ENCODE peak calls at places on chromosomes 6 and 20, in eight cellular contexts. Z is H9, C is IMR-90, V is GM23248, F is HepG2, X is neural progenitor cell, L is fibroblast of lung, W is mesenchymal stem cell. K is an unnamed sample.

GRCh38 chr6:44721954-44722578 is 334.6 kb downstream of the CDC5L start:
- DNase-seq in Z (no peak), C (no peak), V (no peak), F (no peak), X (no peak), L (no peak), W (no peak), K (no peak)

GRCh38 chr6:18262812-18263560 is 1.3 kb downstream of the DEK start:
- DNase-seq in Z (no peak), C (peak), V (peak), F (peak), X (peak), L (no peak), W (peak), K (no peak)

GRCh38 chr20:36591854-36592641 is 13.5 kb upstream of the RAB5IF start:
- DNase-seq in Z (peak), C (peak), V (peak), F (peak), X (peak), L (peak), W (peak), K (no peak)

GRCh38 chr6:44712353-44713147 is 325.0 kb downstream of the CDC5L start:
- DNase-seq in Z (no peak), C (no peak), V (no peak), F (no peak), X (no peak), L (no peak), W (no peak), K (no peak)

GRCh38 chr6:88813045-88813444 is 150.4 kb downstream of the RNGTT start:
- DNase-seq in Z (no peak), C (no peak), V (no peak), F (no peak), X (no peak), L (no peak), W (no peak), K (no peak)

GRCh38 chr20:21397341-21398108 is at the start of gene NKX2-4:
- DNase-seq in Z (peak), C (no peak), V (no peak), F (no peak), X (peak), L (no peak), W (no peak), K (no peak)

GRCh38 chr20:10388571-10388970 is 45.5 kb downstream of the MKKS start:
- DNase-seq in Z (no peak), C (no peak), V (no peak), F (no peak), X (no peak), L (no peak), W (peak), K (no peak)

GRCh38 chr6:135358251-135358821 is 139.2 kb downstream of the AHI1 start:
- DNase-seq in Z (no peak), C (peak), V (peak), F (no peak), X (no peak), L (peak), W (peak), K (no peak)

GRCh38 chr6:27865952-27866369 is 46.2 kb downstream of the OR2B2 start:
- DNase-seq in Z (peak), C (no peak), V (peak), F (no peak), X (peak), L (no peak), W (no peak), K (no peak)

DNA sequence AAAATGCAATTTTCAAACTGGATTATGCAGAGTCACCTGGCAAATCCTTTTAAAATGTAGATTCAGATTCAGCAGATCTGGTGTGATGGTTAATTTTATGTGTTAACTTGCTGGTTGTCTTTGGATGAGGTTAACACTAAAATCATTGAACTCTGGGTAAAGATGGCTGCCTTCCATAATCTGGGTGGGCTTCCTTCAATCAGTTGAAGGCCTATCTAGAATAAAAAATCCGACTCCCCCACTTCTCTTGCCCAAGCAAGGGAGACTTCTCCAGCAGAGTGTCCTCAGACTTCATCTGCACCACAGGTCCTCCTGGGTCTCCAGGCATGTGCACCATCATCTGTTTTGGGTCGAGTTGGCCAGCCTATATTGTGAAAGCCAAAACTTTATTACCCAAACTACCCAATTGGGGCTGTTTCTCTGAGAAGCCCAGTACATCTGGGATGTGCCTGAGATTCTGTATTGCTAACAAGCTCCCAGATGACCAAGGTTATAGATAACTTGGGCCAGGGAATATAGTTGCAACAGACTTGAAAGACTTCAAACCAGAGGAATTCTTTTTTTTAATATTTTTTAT is 1.6 kb upstream of the SLC17A5 start:
- DNase-seq in Z (no peak), C (no peak), V (peak), F (no peak), X (no peak), L (no peak), W (no peak), K (no peak)
- H3K4me2 ChIP-seq in Z (peak), C (no peak), V (peak), F (peak), X (no peak), L (peak), W (no peak), K (no peak)

GRCh38 chr6:165819394-165819793 is 156.4 kb upstream of the PDE10A start:
- DNase-seq in Z (no peak), C (no peak), V (no peak), F (no peak), X (peak), L (no peak), W (no peak), K (no peak)

GRCh38 chr6:165820407-165820806 is 157.4 kb upstream of the PDE10A start:
- DNase-seq in Z (no peak), C (no peak), V (no peak), F (no peak), X (no peak), L (no peak), W (no peak), K (no peak)

GRCh38 chr6:165817771-165818170 is 154.7 kb upstream of the PDE10A start:
- DNase-seq in Z (no peak), C (no peak), V (no peak), F (no peak), X (peak), L (no peak), W (no peak), K (no peak)

GRCh38 chr6:165817148-165817547 is 154.1 kb upstream of the PDE10A start:
- DNase-seq in Z (no peak), C (no peak), V (no peak), F (no peak), X (peak), L (no peak), W (no peak), K (no peak)

DNA sequence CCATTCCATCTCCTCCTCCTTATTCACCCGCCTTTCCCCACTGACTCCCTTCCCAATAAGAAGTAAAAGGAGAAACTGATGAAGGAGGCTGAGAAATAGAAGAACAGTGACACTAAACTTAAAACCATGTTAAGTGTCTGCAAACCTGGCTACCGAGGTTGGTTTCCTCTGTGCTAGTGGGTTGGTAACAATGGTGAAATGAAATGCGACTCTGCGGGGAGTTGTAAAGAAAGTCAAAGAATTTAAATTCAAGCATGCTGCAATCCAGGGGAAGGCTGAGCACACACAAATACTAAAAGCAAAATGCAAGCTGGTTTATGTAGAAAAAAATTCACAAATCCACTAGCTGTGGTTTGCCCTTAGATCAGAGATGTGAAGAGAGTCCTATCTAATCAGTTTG is 155.2 kb upstream of the PDE10A start:
- DNase-seq in Z (no peak), C (no peak), V (no peak), F (no peak), X (peak), L (no peak), W (no peak), K (no peak)
- H3K9ac ChIP-seq in Z (no peak), C (no peak), V (no peak), F (no peak), X (no peak), L (no peak), W (no peak), K (no peak)

DNA sequence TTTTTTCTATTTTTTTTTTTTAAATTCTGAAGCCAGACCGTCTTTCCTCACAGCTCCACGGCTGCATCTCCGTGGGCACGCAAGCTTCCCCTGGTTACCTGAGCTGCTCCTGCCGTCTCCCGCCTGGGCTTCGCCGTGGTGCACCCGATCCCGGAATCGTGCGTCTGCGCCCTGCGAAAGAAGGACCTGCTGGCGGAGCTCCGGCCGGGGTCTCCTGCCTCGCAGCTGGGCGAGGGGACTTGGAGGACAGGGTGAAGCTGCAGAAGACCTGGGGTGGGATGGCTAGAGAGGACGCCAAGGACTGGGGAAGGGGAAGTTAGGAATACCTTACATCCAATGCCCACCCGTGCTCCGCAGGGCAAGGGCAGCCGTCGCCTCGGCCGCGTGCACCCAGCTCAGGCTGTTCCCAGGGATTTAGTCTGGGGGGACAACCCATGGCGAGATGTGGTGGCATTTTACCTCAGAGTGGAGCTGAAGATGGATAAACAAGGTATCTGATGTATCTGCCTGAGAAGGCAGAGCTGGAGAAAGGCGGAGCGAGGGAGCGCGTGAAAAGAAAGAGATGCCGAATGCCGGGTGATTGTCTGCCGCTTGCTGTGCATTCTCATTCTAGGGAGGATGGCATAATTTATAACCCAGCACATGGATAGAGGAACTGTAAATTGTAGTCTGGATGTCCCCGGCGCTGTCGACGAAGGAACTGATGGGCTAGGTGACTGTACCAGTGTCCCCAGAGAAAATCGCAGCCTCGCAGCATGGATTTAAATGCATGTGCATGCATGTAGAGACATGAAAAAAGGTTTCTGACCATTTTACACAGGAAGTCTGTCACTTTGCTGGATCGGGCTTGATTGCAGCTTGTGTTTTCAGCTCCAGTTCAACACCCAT is 150.0 kb downstream of the PRL start:
- DNase-seq in Z (no peak), C (no peak), V (peak), F (no peak), X (no peak), L (no peak), W (no peak), K (no peak)
- H2AFZ ChIP-seq in Z (no peak), C (peak), V (peak), F (no peak), X (no peak), L (peak), W (no peak), K (no peak)

DNA sequence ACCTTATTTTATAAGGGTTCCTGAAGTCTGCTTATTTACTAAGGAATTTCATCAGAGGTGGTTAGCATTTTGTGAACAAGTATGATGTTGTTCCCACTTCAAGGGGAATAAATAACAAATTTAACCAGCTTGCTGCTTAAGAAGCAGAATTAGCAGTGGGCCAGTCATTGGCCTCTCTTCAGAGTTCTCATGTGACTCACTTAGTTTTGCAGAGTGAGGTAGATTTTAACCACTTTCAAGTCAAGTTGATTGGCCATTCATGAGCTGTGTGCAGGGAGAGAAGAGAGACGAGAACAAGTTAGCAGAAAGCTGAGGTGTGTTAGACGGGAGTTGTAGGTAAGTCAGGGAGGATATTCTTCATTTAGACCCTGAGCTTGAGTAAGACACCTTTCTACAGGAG is 18.1 kb downstream of the TOP1 start:
- DNase-seq in Z (no peak), C (peak), V (peak), F (no peak), X (no peak), L (peak), W (peak), K (no peak)
- H3K4me2 ChIP-seq in Z (peak), C (no peak), V (no peak), F (no peak), X (no peak), L (no peak), W (no peak), K (no peak)

DNA sequence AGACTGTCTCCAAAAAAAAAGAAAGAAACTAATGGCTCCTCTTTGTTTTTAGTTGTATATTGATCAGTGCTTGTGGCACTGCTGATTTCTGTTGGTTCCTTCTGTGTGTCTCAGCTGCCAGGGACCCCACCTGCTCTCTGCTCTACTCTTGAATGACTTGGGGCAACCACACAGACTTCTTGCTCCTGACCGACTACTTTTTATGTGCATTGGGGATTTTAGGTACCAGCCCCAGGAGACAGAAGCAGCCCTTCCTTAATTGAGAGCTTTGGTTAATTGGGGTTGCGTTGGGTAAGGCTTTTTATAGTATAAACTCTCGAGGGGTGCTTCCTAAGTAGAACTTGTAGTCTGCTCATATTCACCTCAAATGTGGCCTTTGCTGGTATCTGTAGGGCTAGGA is 6.9 kb downstream of the STK35 start:
- DNase-seq in Z (no peak), C (no peak), V (no peak), F (no peak), X (no peak), L (no peak), W (no peak), K (no peak)
- H3K9ac ChIP-seq in Z (no peak), C (no peak), V (no peak), F (no peak), X (no peak), L (no peak), W (no peak), K (no peak)